ENCODE peak calls at places on chromosomes 11 and 22, in eight cellular contexts. S, A, D, I, E, G, T and U are unnamed samples.

GRCh38 chr11:128342511-128343133 is 244.7 kb downstream of the ETS1 start:
- DNase-seq in A (peak), G (peak), E (peak), T (peak), D (peak), I (no peak), S (peak), U (no peak)

GRCh38 chr11:117492578-117493251 is 165.1 kb downstream of the CEP164 start:
- DNase-seq in S (no peak), A (no peak), G (no peak), I (no peak), E (no peak), T (no peak), D (no peak), U (no peak)

GRCh38 chr22:29457730-29458129 is 19.3 kb downstream of the RFPL1 start:
- DNase-seq in S (peak), G (peak), I (no peak), T (peak), A (no peak), D (peak), E (peak), U (peak)

GRCh38 chr11:95788921-95789505 is 569 bp downstream of the FAM76B start:
- DNase-seq in G (peak), S (peak), A (peak), I (no peak), D (peak), T (peak), E (peak), U (peak)

GRCh38 chr11:28739489-28740280 is 631.5 kb downstream of the METTL15 start:
- DNase-seq in T (no peak), G (no peak), I (no peak), S (no peak), D (no peak), A (no peak), E (no peak), U (no peak)

GRCh38 chr22:19086944-19087343 is 35.3 kb downstream of the DGCR2 start:
- DNase-seq in I (no peak), T (peak), E (no peak), D (peak), G (peak), S (peak), A (no peak), U (peak)

GRCh38 chr11:115611343-115611742 is 107.1 kb upstream of the CADM1 start:
- DNase-seq in A (no peak), G (no peak), E (no peak), S (no peak), T (no peak), I (no peak), D (no peak), U (no peak)

GRCh38 chr11:15965562-15966250 is 390.6 kb downstream of the SOX6 start:
- DNase-seq in S (no peak), A (no peak), E (peak), G (no peak), D (no peak), T (no peak), I (no peak), U (no peak)

GRCh38 chr11:123561046-123561781 is 93.2 kb downstream of the SCN3B start:
- DNase-seq in S (peak), G (peak), T (peak), E (peak), I (no peak), D (peak), A (peak), U (no peak)

GRCh38 chr11:21911046-21911445 is 281.8 kb upstream of the ANO5 start:
- DNase-seq in S (no peak), A (no peak), E (no peak), D (no peak), I (no peak), G (no peak), T (no peak), U (no peak)